ENCODE peak calls at places on chromosome 6, in seven cellular contexts. X is ovary, F is HepG2, B is heart left ventricle, S is uterus, A is IMR-90, L is A549. Z is an unnamed sample.

GRCh38 chr6:40326689-40327404 is 260.3 kb downstream of the LRFN2 start:
- DNase-seq in A (no peak), B (no peak), X (no peak), L (no peak), F (no peak), S (no peak), Z (no peak)

GRCh38 chr6:97630592-97630991 is 347.6 kb upstream of the MMS22L start:
- DNase-seq in L (no peak), S (no peak), X (no peak), B (no peak), F (no peak), A (peak), Z (no peak)

GRCh38 chr6:144999127-144999526 is 714.0 kb downstream of the UTRN start:
- DNase-seq in A (peak), L (no peak), X (no peak), S (no peak), B (no peak), F (no peak), Z (no peak)

GRCh38 chr6:2850480-2851150 is 9.0 kb upstream of the SERPINB1 start:
- DNase-seq in F (no peak), B (no peak), S (no peak), L (no peak), A (peak), X (no peak), Z (no peak)

GRCh38 chr6:7727150-7727950 is 1.5 kb downstream of the BMP6 start:
- DNase-seq in A (no peak), B (peak), X (no peak), F (no peak), S (no peak), L (peak), Z (no peak)

GRCh38 chr6:56510984-56511531 is 131.6 kb downstream of the DST start:
- DNase-seq in L (no peak), B (peak), X (no peak), F (peak), A (peak), S (no peak), Z (no peak)

GRCh38 chr6:68635706-68636513 is 828 bp downstream of the ADGRB3 start:
- DNase-seq in L (no peak), A (no peak), B (peak), X (peak), S (peak), F (no peak), Z (peak)

GRCh38 chr6:144758602-144759001 is 473.5 kb downstream of the UTRN start:
- DNase-seq in F (no peak), B (no peak), A (peak), L (no peak), X (no peak), S (no peak), Z (no peak)

GRCh38 chr6:73585566-73586415 is 65.0 kb upstream of the EEF1A1 start:
- DNase-seq in B (peak), A (peak), S (peak), L (peak), F (peak), X (peak), Z (no peak)

GRCh38 chr6:143187173-143187908 is 126.7 kb downstream of the AIG1 start:
- DNase-seq in X (no peak), F (no peak), B (peak), A (peak), L (no peak), S (no peak), Z (no peak)

GRCh38 chr6:168120390-168121307 is 41.6 kb upstream of the FRMD1 start:
- DNase-seq in L (no peak), A (no peak), F (no peak), S (no peak), X (no peak), B (no peak), Z (peak)

GRCh38 chr6:44409207-44409796 is 21.8 kb downstream of the CDC5L start:
- DNase-seq in B (no peak), F (no peak), S (no peak), A (no peak), X (no peak), L (no peak), Z (no peak)

DNA sequence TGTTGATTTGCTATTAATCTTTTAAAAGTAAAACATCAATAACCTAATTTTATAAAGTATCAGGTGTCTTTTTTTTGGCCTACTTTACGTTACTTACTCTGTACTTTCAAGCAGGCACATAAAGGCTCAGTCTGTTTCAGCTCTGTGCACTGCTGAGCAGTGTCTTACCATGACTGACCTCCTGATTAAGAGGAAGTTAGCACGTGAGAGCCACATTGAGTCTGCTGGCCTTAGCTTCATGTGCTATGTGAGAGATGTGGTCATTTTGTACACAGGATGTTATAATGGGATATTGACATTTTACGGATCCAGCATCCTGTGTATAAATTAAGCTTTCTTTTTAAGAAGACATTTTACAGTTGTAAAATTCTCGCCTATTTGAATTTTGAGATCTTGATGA is 31.9 kb downstream of the ARID1B start:
- DNase-seq in F (no peak), X (no peak), S (no peak), A (peak), B (no peak), L (no peak), Z (no peak)
- TF ChIP-seq POLR2A in F (no peak), X (no peak), S (no peak), A (no peak), B (no peak), L (no peak), Z (no peak)

DNA sequence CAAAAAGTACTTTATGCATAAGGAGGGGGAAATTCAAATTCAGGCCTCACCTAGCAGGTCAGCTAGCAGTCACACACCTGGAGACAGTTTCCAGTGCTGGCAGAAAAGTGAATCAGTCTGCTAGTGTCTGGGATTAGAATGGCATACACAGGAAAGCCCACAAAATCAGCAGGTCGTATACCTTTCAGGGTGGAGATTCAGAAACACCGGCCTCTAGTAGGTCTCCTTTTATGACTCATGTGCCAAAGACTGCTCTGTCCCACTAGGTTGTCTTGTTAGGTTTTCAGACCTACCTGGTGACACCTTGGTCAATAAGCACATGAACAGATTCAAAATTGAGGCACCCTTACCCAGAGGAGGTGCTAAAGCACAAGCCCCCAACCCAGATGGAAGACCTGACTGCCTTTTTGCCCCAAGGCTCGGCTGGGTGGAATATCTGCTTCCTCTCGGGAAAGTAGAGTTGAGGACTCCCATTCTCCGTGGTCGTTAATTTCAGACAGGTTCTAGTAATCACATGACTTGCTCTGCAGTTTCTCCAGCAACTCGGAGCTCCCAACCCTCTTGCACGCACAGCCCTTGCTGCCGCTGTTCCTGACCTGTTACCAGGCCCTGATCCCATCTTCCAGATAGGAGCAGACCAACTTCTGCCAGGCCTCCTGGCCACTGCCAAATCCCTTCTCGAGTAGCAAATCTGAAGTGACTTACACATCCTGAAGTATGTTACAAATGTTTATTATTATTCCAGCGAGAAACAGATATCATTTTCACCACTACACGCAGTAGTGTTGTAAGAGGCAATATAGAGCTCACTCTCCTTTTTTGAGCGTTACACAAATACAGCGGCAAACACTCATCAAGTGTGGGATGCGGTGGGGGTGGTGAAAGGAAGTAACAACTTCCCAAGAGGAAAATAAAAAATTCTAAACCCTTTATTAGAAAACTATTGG is 46.6 kb downstream of the AGPAT4 start:
- DNase-seq in L (no peak), X (no peak), S (no peak), A (peak), F (no peak), B (no peak), Z (no peak)
- H3K27ac ChIP-seq in L (no peak), X (no peak), S (peak), A (no peak), F (no peak), B (no peak), Z (peak)

GRCh38 chr6:135256866-135257265 is 75.8 kb downstream of the MYB start:
- DNase-seq in A (no peak), L (no peak), F (no peak), S (no peak), X (no peak), B (no peak), Z (no peak)
- TF ChIP-seq POLR2A in A (no peak), L (no peak), F (no peak), S (no peak), X (no peak), B (no peak), Z (no peak)

GRCh38 chr6:42566614-42567208 is 2.9 kb downstream of the UBR2 start:
- DNase-seq in F (no peak), X (no peak), A (no peak), S (no peak), L (no peak), B (no peak), Z (no peak)
- H3K27ac ChIP-seq in F (peak), X (no peak), A (no peak), S (no peak), L (no peak), B (no peak), Z (peak)

GRCh38 chr6:78844899-78845298 is 22.5 kb upstream of the IRAK1BP1 start:
- DNase-seq in B (no peak), L (no peak), A (no peak), X (no peak), S (no peak), F (no peak), Z (no peak)
- TF ChIP-seq POLR2A in B (no peak), L (no peak), A (no peak), X (no peak), S (no peak), F (no peak), Z (no peak)

GRCh38 chr6:156867121-156867520 is 89.9 kb downstream of the ARID1B start:
- DNase-seq in X (no peak), S (no peak), L (no peak), F (no peak), B (no peak), A (no peak), Z (no peak)
- H3K27ac ChIP-seq in X (no peak), S (no peak), L (no peak), F (no peak), B (no peak), A (peak), Z (peak)